ENCODE peak calls at places on chromosomes 11 and 22, in eight cellular contexts. E is colonic mucosa, S is right lobe of liver, N is adrenal gland, C is LNCaP clone FGC, H is transverse colon, W is epithelial cell of esophagus, Y is heart right ventricle. R is an unnamed sample.

GRCh38 chr11:67640758-67641113 is 1.2 kb upstream of the TBX10 start:
- DNase-seq in H (no peak), Y (no peak), W (no peak), E (peak; percentile 16), C (no peak), N (no peak), S (no peak), R (no peak)

GRCh38 chr11:10674440-10674855 is 19.1 kb downstream of the IRAG1 start:
- DNase-seq in S (no peak), W (no peak), N (no peak), E (no peak), Y (no peak), H (no peak), C (no peak), R (no peak)

GRCh38 chr11:95121687-95122086 is 32.0 kb downstream of the ENDOD1 start:
- DNase-seq in H (no peak), E (no peak), N (no peak), Y (no peak), W (no peak), S (no peak), C (no peak), R (peak; percentile 55)

GRCh38 chr11:38711110-38711509 is 2113.1 kb upstream of the RAG2 start:
- DNase-seq in W (no peak), N (no peak), H (no peak), Y (no peak), C (no peak), E (no peak), S (no peak), R (no peak)

GRCh38 chr11:102117472-102118113 is 7.3 kb downstream of the YAP1 start:
- DNase-seq in E (no peak), C (no peak), S (no peak), Y (no peak), H (no peak), N (no peak), W (no peak), R (no peak)

GRCh38 chr11:77377734-77378133 is 76.2 kb upstream of the GDPD4 start:
- DNase-seq in E (no peak), S (no peak), Y (no peak), W (no peak), C (no peak), H (no peak), N (no peak), R (no peak)

GRCh38 chr11:14904745-14905103 is 12.7 kb upstream of the CYP2R1 start:
- DNase-seq in S (peak; percentile 89), Y (peak; percentile 88), H (peak; percentile 79), C (no peak), N (peak; percentile 66), E (peak; percentile 91), W (peak; percentile 44), R (no peak)

GRCh38 chr11:65204646-65205601 is 23.2 kb downstream of the CAPN1 start:
- DNase-seq in N (no peak), W (peak; percentile 32), S (no peak), H (no peak), Y (no peak), E (no peak), C (no peak), R (peak; percentile 74)

GRCh38 chr11:60875366-60875720 is 8.0 kb downstream of the ZP1 start:
- DNase-seq in W (no peak), S (no peak), Y (no peak), N (no peak), E (no peak), C (no peak), H (no peak), R (no peak)

GRCh38 chr11:60363542-60364525 is 14.5 kb upstream of the MS4A7 start:
- DNase-seq in N (peak; percentile 52), Y (no peak), E (peak; percentile 74), C (no peak), H (peak; percentile 76), W (peak; percentile 59), S (no peak), R (peak; percentile 22)

GRCh38 chr11:16474659-16475058 is 118.3 kb upstream of the SOX6 start:
- DNase-seq in C (no peak), Y (no peak), S (no peak), N (no peak), E (no peak), H (no peak), W (no peak), R (no peak)

GRCh38 chr11:27192184-27192583 is 151.6 kb downstream of the BBOX1 start:
- DNase-seq in C (no peak), S (no peak), Y (no peak), N (no peak), H (no peak), E (no peak), W (no peak), R (no peak)

GRCh38 chr11:27196040-27196897 is 155.7 kb downstream of the BBOX1 start:
- DNase-seq in N (no peak), H (no peak), S (no peak), Y (no peak), W (no peak), E (no peak), C (no peak), R (peak; percentile 80)

GRCh38 chr11:27193434-27194225 is 153.0 kb downstream of the BBOX1 start:
- DNase-seq in S (no peak), N (no peak), Y (no peak), W (no peak), H (no peak), C (no peak), E (no peak), R (no peak)

GRCh38 chr11:27191061-27191460 is 150.4 kb downstream of the BBOX1 start:
- DNase-seq in Y (no peak), S (no peak), W (no peak), C (no peak), N (no peak), E (no peak), H (no peak), R (no peak)

DNA sequence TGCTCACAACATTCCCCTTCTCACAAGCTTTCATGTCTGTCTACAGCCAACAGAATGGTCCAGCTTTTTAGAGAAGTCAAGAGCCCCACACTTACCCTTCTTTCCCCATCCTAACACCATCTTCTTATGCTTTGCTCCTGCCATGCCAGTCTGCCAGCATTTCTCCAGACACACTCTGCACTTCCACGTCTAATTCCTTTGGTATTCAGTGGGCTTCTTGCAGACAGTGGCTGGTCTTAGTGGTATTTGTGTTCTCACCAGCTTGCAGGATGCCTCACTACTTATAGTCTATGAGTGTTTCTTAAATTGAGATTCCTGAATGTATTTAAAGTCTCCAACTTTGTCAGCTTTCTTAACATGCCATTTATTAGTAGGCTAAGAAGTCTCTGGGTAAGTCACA is 154.4 kb downstream of the BBOX1 start:
- DNase-seq in H (no peak), S (no peak), C (no peak), W (no peak), N (no peak), E (no peak), Y (no peak), R (no peak)
- H3K4me3 ChIP-seq in H (no peak overlapping the region), S (no peak overlapping the region), C (no peak overlapping the region), W (no peak overlapping the region), N (no peak overlapping the region), E (no peak overlapping the region), Y (no peak overlapping the region), R (no peak overlapping the region)

GRCh38 chr22:46792061-46792796 is 29.8 kb downstream of the TBC1D22A start:
- DNase-seq in C (no peak), E (no peak), W (no peak), S (no peak), N (no peak), H (no peak), Y (no peak), R (no peak)

GRCh38 chr22:46789992-46790391 is 27.5 kb downstream of the TBC1D22A start:
- DNase-seq in N (no peak), C (no peak), H (no peak), W (no peak), S (no peak), Y (no peak), E (no peak), R (no peak)

GRCh38 chr22:46793497-46793896 is 31.0 kb downstream of the TBC1D22A start:
- DNase-seq in H (no peak), S (no peak), C (no peak), W (no peak), N (no peak), Y (no peak), E (no peak), R (no peak)

GRCh38 chr22:46792841-46793261 is 30.4 kb downstream of the TBC1D22A start:
- DNase-seq in H (no peak), E (no peak), C (no peak), S (no peak), Y (peak; percentile 29), N (no peak), W (no peak), R (no peak)

DNA sequence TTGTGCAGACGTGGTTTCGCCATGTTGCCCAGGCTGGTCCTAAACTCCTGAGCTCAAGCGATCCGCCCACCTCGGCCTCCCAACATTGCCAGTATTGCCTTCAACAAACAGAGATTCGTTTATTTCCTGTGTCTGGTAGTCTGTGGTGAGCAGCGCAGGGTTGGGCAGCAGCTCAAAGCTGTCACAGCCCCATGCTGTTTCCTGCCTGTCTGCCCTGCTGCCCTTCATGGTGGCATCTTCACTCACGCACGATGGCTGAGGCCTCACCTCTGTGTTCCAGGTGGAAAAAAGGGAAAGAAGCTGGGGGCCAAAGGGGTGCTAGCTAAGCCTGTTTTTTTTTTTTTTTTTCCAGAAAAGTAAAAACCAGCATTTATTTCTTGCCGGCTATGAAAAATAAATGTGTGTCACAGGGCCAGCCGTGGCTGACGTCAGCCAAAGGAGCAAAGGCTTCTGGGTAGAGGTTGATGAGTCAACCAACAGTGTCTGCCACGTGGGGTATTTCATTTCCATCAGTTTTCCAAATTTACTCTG is 28.8 kb downstream of the TBC1D22A start:
- DNase-seq in W (peak; percentile 73), S (no peak), E (no peak), C (no peak), N (peak; percentile 79), H (peak; percentile 53), Y (no peak), R (no peak)
- H3K4me3 ChIP-seq in W (no peak overlapping the region), S (no peak overlapping the region), E (no peak overlapping the region), C (no peak overlapping the region), N (no peak overlapping the region), H (no peak overlapping the region), Y (no peak overlapping the region), R (no peak overlapping the region)

GRCh38 chr11:63907063-63907462 is 9.9 kb downstream of the RCOR2 start:
- DNase-seq in Y (no peak), E (no peak), W (no peak), N (no peak), H (no peak), C (no peak), S (no peak), R (no peak)
- H3K4me3 ChIP-seq in Y (no peak overlapping the region), E (no peak overlapping the region), W (no peak overlapping the region), N (no peak overlapping the region), H (no peak overlapping the region), C (no peak overlapping the region), S (no peak overlapping the region), R (no peak overlapping the region)

DNA sequence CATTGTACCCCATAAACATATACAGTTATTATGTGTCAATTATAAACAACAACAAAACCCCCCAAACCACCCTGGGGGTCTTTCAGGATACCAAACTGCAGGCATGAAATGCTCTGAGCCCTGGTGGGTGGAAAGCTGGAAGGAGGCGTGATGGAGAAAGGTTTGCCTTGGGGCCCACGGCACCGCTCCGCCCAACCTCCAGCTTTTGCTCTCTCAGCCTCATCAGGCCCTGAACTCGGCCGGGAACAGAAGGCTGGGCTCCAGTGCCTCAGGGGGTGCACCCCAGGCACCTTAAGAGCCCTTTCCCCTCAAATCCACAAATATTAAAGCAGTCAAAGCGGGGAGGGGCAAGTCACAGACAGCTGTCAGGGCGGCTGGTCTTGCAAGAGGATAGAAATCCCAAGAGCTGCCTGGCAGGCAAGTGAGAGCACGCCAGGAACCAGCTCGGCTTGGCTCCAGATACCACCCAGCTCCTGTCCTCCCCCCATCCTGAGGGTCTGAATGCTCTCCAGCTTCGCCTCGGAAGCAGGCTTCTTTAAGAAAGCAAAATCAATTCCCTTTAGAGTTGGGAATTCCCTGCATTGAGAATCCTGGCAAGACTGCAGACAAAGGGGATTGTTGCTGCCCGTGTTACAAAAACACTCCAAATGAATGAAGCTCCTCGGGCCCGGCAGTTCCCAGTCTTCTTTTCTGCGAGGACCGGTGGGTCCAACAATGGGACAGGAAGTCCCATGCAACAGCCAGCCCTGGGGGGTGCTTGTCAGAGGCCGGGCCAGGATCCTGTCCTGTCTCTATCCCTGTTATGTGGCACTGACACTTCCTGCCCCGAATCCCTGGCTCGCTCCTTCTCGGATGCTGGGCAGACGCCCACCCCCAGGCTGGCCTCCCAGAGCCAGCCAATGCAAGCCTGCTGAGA is 80.8 kb downstream of the NAT10 start:
- DNase-seq in S (no peak), H (no peak), C (no peak), W (peak; percentile 62), E (no peak), N (no peak), Y (no peak), R (peak; percentile 57)
- H3K4me3 ChIP-seq in S (no peak overlapping the region), H (no peak overlapping the region), C (no peak overlapping the region), W (no peak overlapping the region), E (no peak overlapping the region), N (no peak overlapping the region), Y (no peak overlapping the region), R (peak overlapping the region; percentile 34)